ENCODE peak calls at places on chromosomes 11 and 22, in seven cellular contexts. J is aorta; G is IMR-90; T is endothelial cell of umbilical vein; N is heart left ventricle; F is HCT116; V is CD8-positive, alpha-beta memory T cell. M is an unnamed sample.

GRCh38 chr11:32562839-32563599 is 20.6 kb upstream of the EIF3M start:
- DNase-seq in T (no peak), F (no peak), G (peak; percentile 57), J (no peak), N (no peak), V (no peak), M (no peak)

GRCh38 chr11:118200901-118201680 is 23.7 kb downstream of the JAML start:
- DNase-seq in N (no peak), T (no peak), J (no peak), V (peak; percentile 52), F (no peak), G (no peak), M (no peak)

GRCh38 chr22:31491218-31491962 is 1.7 kb upstream of the EIF4ENIF1 start:
- DNase-seq in T (no peak), G (no peak), V (no peak), N (no peak), J (no peak), F (no peak), M (peak; percentile 26)

GRCh38 chr11:67276821-67277230 is 10.6 kb downstream of the GRK2 start:
- DNase-seq in T (peak; percentile 66), F (no peak), G (peak; percentile 45), N (peak; percentile 59), J (peak; percentile 78), V (peak; percentile 65), M (peak; percentile 69)

GRCh38 chr22:28019881-28020861 is 101.1 kb upstream of the PITPNB start:
- DNase-seq in T (peak; percentile 52), F (peak; percentile 21), G (peak; percentile 60), V (peak; percentile 64), N (peak; percentile 70), J (peak; percentile 75), M (peak; percentile 81)

GRCh38 chr11:18684267-18684666 is 14.3 kb upstream of the TMEM86A start:
- DNase-seq in V (no peak), N (no peak), F (no peak), J (no peak), G (no peak), T (no peak), M (no peak)

GRCh38 chr11:64710418-64711137 is 12.4 kb downstream of the NRXN2 start:
- DNase-seq in F (no peak), V (no peak), N (no peak), J (no peak), G (peak; percentile 14), T (no peak), M (no peak)

GRCh38 chr11:69711824-69712801 is 8.3 kb upstream of the FGF19 start:
- DNase-seq in J (no peak), T (no peak), G (no peak), F (peak; percentile 75), N (no peak), V (no peak), M (no peak)

GRCh38 chr11:18221274-18221876 is 15.2 kb downstream of the SAA4 start:
- DNase-seq in G (no peak), F (no peak), J (no peak), V (no peak), N (no peak), T (no peak), M (no peak)

GRCh38 chr11:83816572-83817187 is 530.5 kb upstream of the CCDC90B start:
- DNase-seq in T (peak; percentile 29), N (no peak), F (no peak), J (no peak), V (no peak), G (peak; percentile 42), M (no peak)

GRCh38 chr11:63845305-63845704 is 6.4 kb downstream of the MARK2 start:
- DNase-seq in T (no peak), G (peak; percentile 91), J (no peak), N (no peak), V (peak; percentile 16), F (no peak), M (no peak)

GRCh38 chr11:61783717-61784505 is 8.5 kb downstream of the TMEM258 start:
- DNase-seq in N (no peak), J (no peak), F (no peak), T (no peak), V (no peak), G (peak; percentile 71), M (no peak)

GRCh38 chr22:25364281-25364680 is 144.8 kb downstream of the CRYBB2 start:
- DNase-seq in N (no peak), T (no peak), J (peak; percentile 37), V (no peak), F (no peak), G (no peak), M (no peak)

GRCh38 chr11:26769027-26769426 is 47.2 kb upstream of the SLC5A12 start:
- DNase-seq in N (no peak), G (no peak), V (no peak), F (no peak), J (no peak), T (no peak), M (no peak)

GRCh38 chr11:2450321-2451041 is 5.7 kb downstream of the KCNQ1 start:
- DNase-seq in T (no peak), V (peak; percentile 26), F (no peak), J (peak; percentile 43), G (no peak), N (no peak), M (no peak)

GRCh38 chr11:35144811-35145210 is 5.8 kb downstream of the CD44 start:
- DNase-seq in J (no peak), G (peak; percentile 72), T (no peak), N (no peak), F (no peak), V (no peak), M (no peak)

GRCh38 chr22:30879398-30879797 is 89.2 kb downstream of the MORC2 start:
- DNase-seq in G (no peak), J (peak; percentile 36), F (no peak), V (no peak), N (no peak), T (no peak), M (no peak)

GRCh38 chr11:79259800-79260199 is 181.0 kb downstream of the TENM4 start:
- DNase-seq in N (no peak), F (no peak), J (no peak), V (no peak), T (no peak), G (no peak), M (no peak)

GRCh38 chr11:79353706-79354105 is 87.1 kb downstream of the TENM4 start:
- DNase-seq in G (peak; percentile 7), J (no peak), T (no peak), N (no peak), V (no peak), F (no peak), M (no peak)

GRCh38 chr22:47435826-47436225 is 673.4 kb downstream of the TBC1D22A start:
- DNase-seq in T (no peak), N (no peak), F (no peak), V (no peak), J (no peak), G (no peak), M (no peak)

GRCh38 chr22:47437110-47437509 is 674.7 kb downstream of the TBC1D22A start:
- DNase-seq in J (no peak), G (no peak), F (no peak), V (no peak), N (no peak), T (no peak), M (no peak)

GRCh38 chr22:47434336-47435203 is 672.1 kb downstream of the TBC1D22A start:
- DNase-seq in T (no peak), J (no peak), V (no peak), F (no peak), G (no peak), N (no peak), M (no peak)

GRCh38 chr22:47433627-47434026 is 671.2 kb downstream of the TBC1D22A start:
- DNase-seq in N (no peak), V (no peak), T (no peak), J (no peak), F (no peak), G (no peak), M (no peak)

DNA sequence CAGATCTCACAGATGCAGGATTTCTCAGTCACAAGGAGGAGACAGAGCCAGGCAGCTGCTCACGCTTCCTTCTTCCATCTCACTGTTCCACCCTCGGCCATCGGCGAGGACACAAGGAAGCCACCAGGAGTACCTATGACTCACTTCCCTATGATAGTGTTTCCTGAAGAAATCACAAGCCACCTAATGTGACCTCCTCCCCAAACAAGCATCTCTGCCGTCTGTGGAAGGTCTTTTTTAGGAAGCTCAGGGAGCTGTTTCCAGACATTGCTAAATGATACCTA is 672.7 kb downstream of the TBC1D22A start:
- DNase-seq in J (no peak), F (no peak), N (no peak), V (no peak), T (no peak), G (no peak), M (no peak)
- H3K9me3 ChIP-seq in J (peaks cover 6% of the 10 kb centered on the region), F (no peaks in the 10 kb centered on the region), N (no peaks in the 10 kb centered on the region), V (no peaks in the 10 kb centered on the region), T (peaks cover 2% of the 10 kb centered on the region), G (peaks cover 33% of the 10 kb centered on the region), M (peaks cover 8% of the 10 kb centered on the region)

GRCh38 chr11:121105063-121105480 is 4.0 kb downstream of the TECTA start:
- DNase-seq in F (no peak), J (no peak), T (peak; percentile 11), N (peak; percentile 30), V (no peak), G (peak; percentile 13), M (no peak)

GRCh38 chr11:121104223-121104831 is 3.3 kb downstream of the TECTA start:
- DNase-seq in J (no peak), T (no peak), G (no peak), N (peak; percentile 22), V (no peak), F (no peak), M (no peak)

GRCh38 chr11:121106812-121107211 is 5.8 kb downstream of the TECTA start:
- DNase-seq in V (no peak), J (no peak), G (no peak), N (no peak), F (no peak), T (no peak), M (no peak)

GRCh38 chr11:121108413-121108812 is 7.4 kb downstream of the TECTA start:
- DNase-seq in T (no peak), J (no peak), V (no peak), N (no peak), F (no peak), G (no peak), M (no peak)

GRCh38 chr11:121105851-121106250 is 4.8 kb downstream of the TECTA start:
- DNase-seq in F (no peak), G (no peak), T (no peak), N (no peak), J (no peak), V (no peak), M (no peak)
- H3K27ac ChIP-seq in F (no peak overlapping the region), G (no peak overlapping the region), T (no peak overlapping the region), N (no peak overlapping the region), J (no peak overlapping the region), V (no peak overlapping the region), M (no peak overlapping the region)

GRCh38 chr11:97544401-97544800 is 1154.6 kb downstream of the JRKL start:
- DNase-seq in F (no peak), G (no peak), N (no peak), J (no peak), V (no peak), T (no peak), M (no peak)
- H3K9me3 ChIP-seq in F (no peaks in the 10 kb centered on the region), G (peaks cover 5% of the 10 kb centered on the region), N (no peaks in the 10 kb centered on the region), J (no peaks in the 10 kb centered on the region), V (no peaks in the 10 kb centered on the region), T (no peaks in the 10 kb centered on the region), M (no peaks in the 10 kb centered on the region)

DNA sequence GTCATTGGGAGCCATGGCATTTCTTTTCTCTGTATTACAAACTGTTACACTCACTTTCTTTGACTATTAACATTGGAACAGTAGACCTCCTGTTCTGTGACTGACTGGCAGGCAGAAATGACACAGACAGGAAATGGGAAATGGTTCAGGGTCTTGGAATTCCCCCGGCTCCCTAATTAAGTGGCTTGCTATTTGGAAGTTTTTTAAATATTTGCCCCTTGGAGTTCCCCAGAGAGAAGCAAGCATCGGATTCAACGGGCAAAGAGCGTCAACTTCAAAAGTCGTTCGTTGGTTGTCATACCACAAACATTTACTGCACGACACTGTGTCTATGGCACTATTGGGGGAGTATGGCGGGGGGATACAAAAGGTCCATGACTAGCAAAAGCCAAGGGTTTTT is 1.1 kb upstream of the BIRC2 start:
- DNase-seq in G (peak; percentile 83), V (peak; percentile 51), T (peak; percentile 89), N (no peak), F (peak; percentile 28), J (no peak), M (no peak)
- H3K27ac ChIP-seq in G (peak overlapping the region; percentile 53), V (peak overlapping the region; percentile 93), T (peak overlapping the region; percentile 89), N (peak overlapping the region; percentile 99), F (peak overlapping the region; percentile 62), J (peak overlapping the region; percentile 80), M (no peak overlapping the region)